ENCODE peak calls at places on chromosomes 5 and 9, in six cellular contexts. D, L, Q, R, B and M are unnamed samples.

GRCh38 chr9:37302277-37302676 is 120.2 kb upstream of the GRHPR start:
- DNase-seq in D (peak; percentile 80), L (no peak), Q (no peak), R (no peak), B (no peak), M (no peak)

GRCh38 chr9:81906656-81907055 is 21.6 kb upstream of the SPATA31D4 start:
- DNase-seq in D (no peak), L (no peak), Q (peak; percentile 76), R (peak; percentile 51), B (no peak), M (no peak)

GRCh38 chr9:75054373-75055001 is 26.4 kb upstream of the CARNMT1 start:
- DNase-seq in D (no peak), L (no peak), Q (peak; percentile 44), R (peak; percentile 56), B (no peak), M (no peak)

GRCh38 chr5:171344936-171345608 is 36.0 kb downstream of the TLX3 start:
- DNase-seq in D (no peak), L (no peak), Q (no peak), R (no peak), B (no peak), M (no peak)

GRCh38 chr5:136811086-136811485 is 445.7 kb upstream of the TRPC7 start:
- DNase-seq in D (no peak), L (no peak), Q (peak; percentile 59), R (peak; percentile 23), B (no peak), M (no peak)

GRCh38 chr5:173480896-173481295 is 135.6 kb downstream of the BOD1 start:
- DNase-seq in D (no peak), L (no peak), Q (no peak), R (no peak), B (no peak), M (no peak)

GRCh38 chr5:78922879-78923621 is 62.1 kb downstream of the ARSB start:
- DNase-seq in D (no peak), L (no peak), Q (no peak), R (no peak), B (no peak), M (no peak)

GRCh38 chr9:10690546-10690945 is 77.7 kb upstream of the PTPRD start:
- DNase-seq in D (no peak), L (no peak), Q (no peak), R (no peak), B (no peak), M (no peak)

GRCh38 chr5:126499742-126500396 is 76.7 kb downstream of the GRAMD2B start:
- DNase-seq in D (peak; percentile 32), L (no peak), Q (peak; percentile 34), R (peak; percentile 39), B (no peak), M (no peak)

GRCh38 chr9:97767891-97768290 is 70.8 kb upstream of the XPA start:
- DNase-seq in D (no peak), L (no peak), Q (no peak), R (no peak), B (no peak), M (no peak)

GRCh38 chr9:84136119-84136868 is 155.7 kb downstream of the RMI1 start:
- DNase-seq in D (no peak), L (peak; percentile 37), Q (no peak), R (peak; percentile 34), B (no peak), M (no peak)

GRCh38 chr9:115540091-115540490 is 422.1 kb upstream of the TNC start:
- DNase-seq in D (no peak), L (no peak), Q (peak; percentile 12), R (no peak), B (no peak), M (no peak)

DNA sequence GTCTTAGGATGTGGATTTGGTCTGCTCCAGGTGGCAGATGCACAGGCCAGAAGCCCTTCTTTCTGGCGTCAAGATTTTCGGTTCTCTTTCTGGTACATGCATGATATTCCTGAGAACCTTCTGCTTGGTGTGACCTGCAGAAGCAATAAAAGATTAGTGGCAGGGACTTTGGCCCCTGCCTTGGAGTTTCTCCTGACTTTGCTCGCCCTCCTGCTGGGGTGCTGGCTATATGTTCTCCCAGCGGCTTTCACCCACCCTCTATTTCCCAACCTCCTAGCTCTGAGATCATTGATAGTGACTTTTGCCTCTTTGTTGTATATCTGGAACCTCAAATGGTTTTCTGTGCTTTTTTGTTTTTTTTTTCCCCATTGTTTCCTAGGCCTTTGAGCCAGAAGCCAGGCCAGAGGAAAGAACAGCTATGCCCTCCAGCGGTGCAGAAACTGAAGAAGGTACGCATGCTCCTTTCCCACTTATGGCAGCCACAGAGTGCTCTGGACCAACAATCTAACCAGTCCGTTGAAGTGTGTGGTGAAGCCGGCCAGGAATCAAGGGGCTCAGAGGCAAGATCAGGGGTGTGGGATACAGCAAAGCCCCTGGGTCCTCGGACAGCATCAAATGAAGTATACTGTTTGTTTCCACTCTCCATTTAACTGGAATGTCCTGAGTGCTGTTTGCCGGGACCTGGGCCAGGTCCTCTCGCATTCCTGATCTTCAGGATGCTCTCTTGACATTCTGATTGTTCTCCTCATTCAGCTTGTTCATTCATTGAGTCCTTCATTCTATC is 154.5 kb downstream of the ARHGEF28 start:
- DNase-seq in D (no peak), L (peak; percentile 38), Q (peak; percentile 45), R (peak; percentile 29), B (no peak), M (no peak)
- TF ChIP-seq CTCF in D (no peak), L (no peak), Q (peak; percentile 22), R (no peak), B (no peak), M (no peak)

GRCh38 chr9:114198249-114199040 is 43.1 kb downstream of the COL27A1 start:
- DNase-seq in D (no peak), L (no peak), Q (no peak), R (no peak), B (no peak), M (no peak)
- TF ChIP-seq CTCF in D (no peak), L (no peak), Q (no peak), R (no peak), B (no peak), M (no peak)

GRCh38 chr5:25858019-25858418 is 1180.4 kb downstream of the CDH9 start:
- DNase-seq in D (no peak), L (no peak), Q (no peak), R (no peak), B (peak; percentile 86), M (no peak)
- TF ChIP-seq CTCF in D (no peak), L (no peak), Q (no peak), R (no peak), B (peak; percentile 75), M (peak; percentile 28)

GRCh38 chr5:80990527-80990926 is 30.4 kb downstream of the RASGRF2 start:
- DNase-seq in D (no peak), L (no peak), Q (no peak), R (no peak), B (no peak), M (no peak)
- TF ChIP-seq CTCF in D (no peak), L (no peak), Q (no peak), R (no peak), B (no peak), M (no peak)